ENCODE peak calls at places on chromosomes 3 and 15, in five cellular contexts. One of them, this sample, is unnamed.
A peak's percentile ranks its signal among the peaks of the same experiment; 100 is the strongest.

GRCh38 chr3:136106101-136106500 is 90.0 kb downstream of the MSL2 start:
- DNase-seq in neuronal stem cell: no peak
- DNase-seq in PC-9: no peak
- DNase-seq in cardiac muscle cell: peak; percentile 3
- DNase-seq in heart right ventricle: no peak
- DNase-seq in this sample: no peak

GRCh38 chr3:52434491-52435115 is 10.3 kb downstream of the SEMA3G start:
- DNase-seq in neuronal stem cell: no peak
- DNase-seq in PC-9: no peak
- DNase-seq in cardiac muscle cell: peak; percentile 29
- DNase-seq in heart right ventricle: no peak
- DNase-seq in this sample: no peak

GRCh38 chr3:128278761-128279593 is 125.7 kb downstream of the EEFSEC start:
- DNase-seq in neuronal stem cell: peak; percentile 26
- DNase-seq in PC-9: no peak
- DNase-seq in cardiac muscle cell: peak; percentile 97
- DNase-seq in heart right ventricle: peak; percentile 78
- DNase-seq in this sample: no peak

GRCh38 chr3:183988216-183988790 is 29.4 kb downstream of the ABCC5 start:
- DNase-seq in heart right ventricle: no peak
- DNase-seq in cardiac muscle cell: peak; percentile 76
- DNase-seq in neuronal stem cell: no peak
- DNase-seq in PC-9: no peak
- DNase-seq in this sample: no peak

GRCh38 chr3:14925729-14926591 is 21.4 kb upstream of the NR2C2 start:
- DNase-seq in heart right ventricle: no peak
- DNase-seq in cardiac muscle cell: peak; percentile 81
- DNase-seq in PC-9: peak; percentile 39
- DNase-seq in neuronal stem cell: peak; percentile 64
- DNase-seq in this sample: no peak

GRCh38 chr3:42020681-42021307 is 58.9 kb upstream of the ULK4 start:
- DNase-seq in heart right ventricle: no peak
- DNase-seq in neuronal stem cell: no peak
- DNase-seq in PC-9: peak; percentile 34
- DNase-seq in cardiac muscle cell: peak; percentile 56
- DNase-seq in this sample: peak; percentile 58

GRCh38 chr3:113783463-113783862 is 36.6 kb downstream of the ATP6V1A start:
- DNase-seq in cardiac muscle cell: peak; percentile 97
- DNase-seq in neuronal stem cell: no peak
- DNase-seq in heart right ventricle: no peak
- DNase-seq in PC-9: peak; percentile 14
- DNase-seq in this sample: peak; percentile 62

GRCh38 chr3:175726228-175726627 is 867.1 kb downstream of the NAALADL2 start:
- DNase-seq in neuronal stem cell: no peak
- DNase-seq in heart right ventricle: no peak
- DNase-seq in cardiac muscle cell: no peak
- DNase-seq in PC-9: no peak
- DNase-seq in this sample: no peak

GRCh38 chr15:64699767-64700388 is 75.5 kb downstream of the RBPMS2 start:
- DNase-seq in heart right ventricle: peak; percentile 59
- DNase-seq in cardiac muscle cell: peak; percentile 76
- DNase-seq in neuronal stem cell: no peak
- DNase-seq in PC-9: no peak
- DNase-seq in this sample: peak; percentile 44

GRCh38 chr3:129612350-129613204 is 6.1 kb upstream of the PLXND1 start:
- DNase-seq in heart right ventricle: peak; percentile 19
- DNase-seq in cardiac muscle cell: no peak
- DNase-seq in PC-9: no peak
- DNase-seq in neuronal stem cell: no peak
- DNase-seq in this sample: no peak

GRCh38 chr3:9793161-9793781 is 389 bp downstream of the ARPC4 start:
- DNase-seq in cardiac muscle cell: peak; percentile 57
- DNase-seq in PC-9: peak; percentile 16
- DNase-seq in heart right ventricle: no peak
- DNase-seq in neuronal stem cell: no peak
- DNase-seq in this sample: no peak

GRCh38 chr15:62770752-62771151 is 271.8 kb upstream of the TPM1 start:
- DNase-seq in cardiac muscle cell: peak; percentile 52
- DNase-seq in neuronal stem cell: no peak
- DNase-seq in PC-9: peak; percentile 69
- DNase-seq in heart right ventricle: no peak
- DNase-seq in this sample: peak; percentile 92
- H3K27ac ChIP-seq in cardiac muscle cell: no peak overlapping the region
- H3K27ac ChIP-seq in neuronal stem cell: no peak overlapping the region
- H3K27ac ChIP-seq in PC-9: peak overlapping the region; percentile 72
- H3K27ac ChIP-seq in heart right ventricle: no peak overlapping the region
- H3K27ac ChIP-seq in this sample: peak overlapping the region; percentile 78

GRCh38 chr3:45599984-45600650 is 5.6 kb downstream of the LIMD1 start:
- DNase-seq in neuronal stem cell: no peak
- DNase-seq in cardiac muscle cell: no peak
- DNase-seq in heart right ventricle: no peak
- DNase-seq in PC-9: no peak
- DNase-seq in this sample: no peak
- H3K4me1 ChIP-seq in neuronal stem cell: peaks cover 5% of the 10 kb centered on the region
- H3K4me1 ChIP-seq in cardiac muscle cell: peaks cover 12% of the 10 kb centered on the region
- H3K4me1 ChIP-seq in heart right ventricle: peaks cover 82% of the 10 kb centered on the region
- H3K4me1 ChIP-seq in PC-9: peaks cover 35% of the 10 kb centered on the region
- H3K4me1 ChIP-seq in this sample: peaks cover 15% of the 10 kb centered on the region

GRCh38 chr15:66722757-66723540 is 20.9 kb downstream of the SMAD6 start:
- DNase-seq in neuronal stem cell: no peak
- DNase-seq in cardiac muscle cell: no peak
- DNase-seq in PC-9: no peak
- DNase-seq in heart right ventricle: no peak
- DNase-seq in this sample: no peak
- H3K27ac ChIP-seq in neuronal stem cell: no peak overlapping the region
- H3K27ac ChIP-seq in cardiac muscle cell: peak overlapping the region; percentile 86
- H3K27ac ChIP-seq in PC-9: no peak overlapping the region
- H3K27ac ChIP-seq in heart right ventricle: no peak overlapping the region
- H3K27ac ChIP-seq in this sample: no peak overlapping the region

GRCh38 chr3:131299836-131300235 is 81.7 kb upstream of the NUDT16 start:
- DNase-seq in heart right ventricle: no peak
- DNase-seq in PC-9: no peak
- DNase-seq in neuronal stem cell: no peak
- DNase-seq in cardiac muscle cell: no peak
- DNase-seq in this sample: no peak

GRCh38 chr3:131303848-131304247 is 77.7 kb upstream of the NUDT16 start:
- DNase-seq in heart right ventricle: no peak
- DNase-seq in cardiac muscle cell: peak; percentile 43
- DNase-seq in PC-9: no peak
- DNase-seq in neuronal stem cell: no peak
- DNase-seq in this sample: peak; percentile 26

GRCh38 chr3:131306242-131306641 is 75.3 kb upstream of the NUDT16 start:
- DNase-seq in cardiac muscle cell: no peak
- DNase-seq in neuronal stem cell: no peak
- DNase-seq in heart right ventricle: no peak
- DNase-seq in PC-9: no peak
- DNase-seq in this sample: no peak

GRCh38 chr3:131304890-131305289 is 76.7 kb upstream of the NUDT16 start:
- DNase-seq in cardiac muscle cell: no peak
- DNase-seq in heart right ventricle: no peak
- DNase-seq in PC-9: no peak
- DNase-seq in neuronal stem cell: no peak
- DNase-seq in this sample: no peak
- H3K4me1 ChIP-seq in cardiac muscle cell: no peaks in the 10 kb centered on the region
- H3K4me1 ChIP-seq in heart right ventricle: no peaks in the 10 kb centered on the region
- H3K4me1 ChIP-seq in PC-9: no peaks in the 10 kb centered on the region
- H3K4me1 ChIP-seq in neuronal stem cell: no peaks in the 10 kb centered on the region
- H3K4me1 ChIP-seq in this sample: no peaks in the 10 kb centered on the region

GRCh38 chr3:100697723-100698285 is 11.5 kb upstream of the TFG start:
- DNase-seq in neuronal stem cell: no peak
- DNase-seq in PC-9: no peak
- DNase-seq in heart right ventricle: no peak
- DNase-seq in cardiac muscle cell: peak; percentile 16
- DNase-seq in this sample: no peak
- H3K27ac ChIP-seq in neuronal stem cell: no peak overlapping the region
- H3K27ac ChIP-seq in PC-9: no peak overlapping the region
- H3K27ac ChIP-seq in heart right ventricle: no peak overlapping the region
- H3K27ac ChIP-seq in cardiac muscle cell: peak overlapping the region; percentile 93
- H3K27ac ChIP-seq in this sample: no peak overlapping the region

GRCh38 chr3:149058199-149058598 is 28.1 kb downstream of the HLTF start:
- DNase-seq in heart right ventricle: no peak
- DNase-seq in cardiac muscle cell: no peak
- DNase-seq in PC-9: no peak
- DNase-seq in neuronal stem cell: no peak
- DNase-seq in this sample: no peak
- H3K4me1 ChIP-seq in heart right ventricle: no peaks in the 10 kb centered on the region
- H3K4me1 ChIP-seq in cardiac muscle cell: no peaks in the 10 kb centered on the region
- H3K4me1 ChIP-seq in PC-9: no peaks in the 10 kb centered on the region
- H3K4me1 ChIP-seq in neuronal stem cell: no peaks in the 10 kb centered on the region
- H3K4me1 ChIP-seq in this sample: no peaks in the 10 kb centered on the region

GRCh38 chr15:74892931-74893330 is 3.1 kb downstream of the MPI start:
- DNase-seq in neuronal stem cell: no peak
- DNase-seq in heart right ventricle: no peak
- DNase-seq in cardiac muscle cell: no peak
- DNase-seq in PC-9: no peak
- DNase-seq in this sample: no peak

GRCh38 chr15:74892313-74892712 is 2.5 kb downstream of the MPI start:
- DNase-seq in PC-9: peak; percentile 77
- DNase-seq in heart right ventricle: no peak
- DNase-seq in neuronal stem cell: no peak
- DNase-seq in cardiac muscle cell: no peak
- DNase-seq in this sample: no peak

GRCh38 chr15:74891469-74891868 is 1.6 kb downstream of the MPI start:
- DNase-seq in heart right ventricle: no peak
- DNase-seq in cardiac muscle cell: no peak
- DNase-seq in neuronal stem cell: no peak
- DNase-seq in PC-9: no peak
- DNase-seq in this sample: no peak

GRCh38 chr15:74895830-74896229 is 6.0 kb downstream of the MPI start:
- DNase-seq in PC-9: no peak
- DNase-seq in heart right ventricle: no peak
- DNase-seq in neuronal stem cell: no peak
- DNase-seq in cardiac muscle cell: no peak
- DNase-seq in this sample: no peak

GRCh38 chr15:74893627-74894026 is 3.8 kb downstream of the MPI start:
- DNase-seq in neuronal stem cell: no peak
- DNase-seq in heart right ventricle: no peak
- DNase-seq in PC-9: no peak
- DNase-seq in cardiac muscle cell: no peak
- DNase-seq in this sample: no peak
- H3K27ac ChIP-seq in neuronal stem cell: no peak overlapping the region
- H3K27ac ChIP-seq in heart right ventricle: no peak overlapping the region
- H3K27ac ChIP-seq in PC-9: no peak overlapping the region
- H3K27ac ChIP-seq in cardiac muscle cell: no peak overlapping the region
- H3K27ac ChIP-seq in this sample: no peak overlapping the region

GRCh38 chr15:70096975-70097336 is 761 bp downstream of the TLE3 start:
- DNase-seq in PC-9: no peak
- DNase-seq in cardiac muscle cell: no peak
- DNase-seq in neuronal stem cell: peak; percentile 49
- DNase-seq in heart right ventricle: peak; percentile 35
- DNase-seq in this sample: peak; percentile 4
- H3K4me1 ChIP-seq in PC-9: peaks cover 53% of the 10 kb centered on the region
- H3K4me1 ChIP-seq in cardiac muscle cell: peaks cover 30% of the 10 kb centered on the region
- H3K4me1 ChIP-seq in neuronal stem cell: peaks cover 45% of the 10 kb centered on the region
- H3K4me1 ChIP-seq in heart right ventricle: peaks cover 63% of the 10 kb centered on the region
- H3K4me1 ChIP-seq in this sample: peaks cover 23% of the 10 kb centered on the region

GRCh38 chr3:134873789-134874188 is 78.7 kb downstream of the EPHB1 start:
- DNase-seq in neuronal stem cell: no peak
- DNase-seq in PC-9: no peak
- DNase-seq in heart right ventricle: no peak
- DNase-seq in cardiac muscle cell: no peak
- DNase-seq in this sample: no peak
- H3K27ac ChIP-seq in neuronal stem cell: no peak overlapping the region
- H3K27ac ChIP-seq in PC-9: no peak overlapping the region
- H3K27ac ChIP-seq in heart right ventricle: no peak overlapping the region
- H3K27ac ChIP-seq in cardiac muscle cell: no peak overlapping the region
- H3K27ac ChIP-seq in this sample: no peak overlapping the region

This sample was measured in foreskin keratinocyte.